ENCODE peak calls at places on chromosomes 4 and X, in four cellular contexts. One of them, this sample, is unnamed.

GRCh38 chrX:42050345-42050744 is 127.0 kb upstream of the CASK start:
- DNase-seq in C1 segment of cervical spinal cord: no peak
- DNase-seq in lower leg skin: no peak
- DNase-seq in fibroblast of lung: no peak
- DNase-seq in this sample: no peak

GRCh38 chrX:31228909-31229308 is 157.1 kb upstream of the FTHL17 start:
- DNase-seq in lower leg skin: no peak
- DNase-seq in C1 segment of cervical spinal cord: no peak
- DNase-seq in fibroblast of lung: no peak
- DNase-seq in this sample: no peak

GRCh38 chr4:183790661-183791060 is 114.4 kb upstream of the STOX2 start:
- DNase-seq in fibroblast of lung: no peak
- DNase-seq in lower leg skin: no peak
- DNase-seq in C1 segment of cervical spinal cord: no peak
- DNase-seq in this sample: no peak

GRCh38 chr4:37964734-37965457 is 4.7 kb downstream of the PTTG2 start:
- DNase-seq in C1 segment of cervical spinal cord: no peak
- DNase-seq in fibroblast of lung: no peak
- DNase-seq in lower leg skin: no peak
- DNase-seq in this sample: no peak

GRCh38 chrX:134548257-134548732 is 88.3 kb downstream of the HPRT1 start:
- DNase-seq in fibroblast of lung: no peak
- DNase-seq in lower leg skin: no peak
- DNase-seq in C1 segment of cervical spinal cord: no peak
- DNase-seq in this sample: no peak

GRCh38 chr4:159946983-159947645 is 844.2 kb downstream of the RAPGEF2 start:
- DNase-seq in C1 segment of cervical spinal cord: no peak
- DNase-seq in fibroblast of lung: peak; percentile 50
- DNase-seq in lower leg skin: no peak
- DNase-seq in this sample: peak; percentile 35

GRCh38 chr4:147730333-147730732 is 1.6 kb upstream of the ARHGAP10 start:
- DNase-seq in C1 segment of cervical spinal cord: no peak
- DNase-seq in lower leg skin: no peak
- DNase-seq in fibroblast of lung: no peak
- DNase-seq in this sample: no peak

GRCh38 chr4:7291372-7292135 is 99.2 kb downstream of the SORCS2 start:
- DNase-seq in C1 segment of cervical spinal cord: peak; percentile 44
- DNase-seq in fibroblast of lung: no peak
- DNase-seq in lower leg skin: no peak
- DNase-seq in this sample: no peak

GRCh38 chr4:17580969-17581368 is 4.0 kb downstream of the LAP3 start:
- DNase-seq in fibroblast of lung: peak; percentile 28
- DNase-seq in lower leg skin: no peak
- DNase-seq in C1 segment of cervical spinal cord: no peak
- DNase-seq in this sample: no peak

GRCh38 chr4:22170353-22170752 is 221.8 kb upstream of the KCNIP4 start:
- DNase-seq in C1 segment of cervical spinal cord: no peak
- DNase-seq in lower leg skin: no peak
- DNase-seq in fibroblast of lung: peak; percentile 69
- DNase-seq in this sample: peak; percentile 18